ENCODE peak calls at places on chromosome 6, in eight cellular contexts. Y is iPS DF 6.9, S is fibroblast of lung, D is activated gamma-delta T cell, U is ureter, A is uterus, N is pancreas, G is T follicular helper cell. Q is an unnamed sample.

GRCh38 chr6:105359419-105360366 is 43.2 kb downstream of the PREP start:
- DNase-seq in Y (no peak), S (peak; percentile 96), D (no peak), U (peak; percentile 43), A (no peak), N (no peak), G (no peak), Q (peak; percentile 70)

GRCh38 chr6:35552285-35552917 is 39.7 kb upstream of the TULP1 start:
- DNase-seq in Y (peak; percentile 63), S (no peak), D (no peak), U (no peak), A (no peak), N (peak; percentile 50), G (peak; percentile 42), Q (no peak)

GRCh38 chr6:150713876-150714275 is 114.2 kb downstream of the PLEKHG1 start:
- DNase-seq in Y (no peak), S (peak; percentile 33), D (no peak), U (no peak), A (no peak), N (no peak), G (no peak), Q (no peak)

GRCh38 chr6:108914235-108915022 is 66.2 kb downstream of the ARMC2 start:
- DNase-seq in Y (peak; percentile 61), S (no peak), D (no peak), U (no peak), A (no peak), N (peak; percentile 31), G (peak; percentile 14), Q (no peak)

GRCh38 chr6:70314240-70314639 is 11.4 kb upstream of the COL9A1 start:
- DNase-seq in Y (no peak), S (no peak), D (no peak), U (no peak), A (peak; percentile 16), N (no peak), G (no peak), Q (no peak)

GRCh38 chr6:133368664-133369063 is 127.5 kb downstream of the EYA4 start:
- DNase-seq in Y (no peak), S (no peak), D (no peak), U (no peak), A (no peak), N (no peak), G (no peak), Q (no peak)

GRCh38 chr6:46130665-46131064 is 876 bp downstream of the ENPP4 start:
- DNase-seq in Y (no peak), S (no peak), D (no peak), U (no peak), A (no peak), N (no peak), G (no peak), Q (no peak)

GRCh38 chr6:167678102-167679101 is 148.3 kb upstream of the AFDN start:
- DNase-seq in Y (peak; percentile 47), S (peak; percentile 15), D (no peak), U (no peak), A (no peak), N (peak; percentile 69), G (no peak), Q (no peak)

GRCh38 chr6:106757722-106758467 is 128.5 kb downstream of the QRSL1 start:
- DNase-seq in Y (no peak), S (no peak), D (no peak), U (no peak), A (no peak), N (no peak), G (no peak), Q (no peak)

GRCh38 chr6:34562861-34563512 is 6.9 kb upstream of the SPDEF start:
- DNase-seq in Y (no peak), S (no peak), D (no peak), U (no peak), A (no peak), N (no peak), G (no peak), Q (no peak)

GRCh38 chr6:158911746-158912158 is 88.2 kb downstream of the RSPH3 start:
- DNase-seq in Y (no peak), S (no peak), D (no peak), U (no peak), A (no peak), N (no peak), G (no peak), Q (no peak)